ENCODE peak calls at places on chromosomes 6 and 20, in eight cellular contexts. M, D, X, W, E, R, C and L are unnamed samples. For H3K36me3, the result is how much of the 10 kb centered on the place peaks cover.

GRCh38 chr6:15562954-15563353 is 99.9 kb downstream of the DTNBP1 start:
- DNase-seq in M (no peak), W (no peak), C (no peak), X (no peak), D (no peak), R (no peak), E (no peak), L (no peak)

GRCh38 chr6:108133594-108134179 is 32.1 kb upstream of the NR2E1 start:
- DNase-seq in C (peak), E (peak), R (peak), D (peak), M (peak), W (peak), X (peak), L (peak)

GRCh38 chr6:148383658-148384417 is 41.2 kb downstream of the SASH1 start:
- DNase-seq in R (no peak), E (no peak), C (no peak), X (no peak), M (no peak), D (no peak), W (no peak), L (no peak)

GRCh38 chr6:125273965-125274364 is 27.8 kb downstream of the HDDC2 start:
- DNase-seq in E (peak), X (peak), D (no peak), C (no peak), W (peak), M (no peak), R (no peak), L (no peak)

GRCh38 chr6:134938896-134939295 is 11.0 kb downstream of the ALDH8A1 start:
- DNase-seq in D (no peak), X (peak), W (peak), M (no peak), R (no peak), C (no peak), E (no peak), L (no peak)

GRCh38 chr6:101663099-101663498 is 269.6 kb downstream of the GRIK2 start:
- DNase-seq in R (no peak), M (no peak), E (no peak), X (no peak), C (no peak), D (no peak), W (no peak), L (no peak)

GRCh38 chr20:10218536-10219451 is at the start of gene SNAP25:
- DNase-seq in W (peak), D (no peak), R (peak), M (peak), E (peak), C (no peak), X (peak), L (peak)

GRCh38 chr20:1015181-1015580 is 13.1 kb upstream of the RSPO4 start:
- DNase-seq in C (no peak), X (no peak), E (no peak), R (no peak), W (no peak), M (no peak), D (no peak), L (no peak)

GRCh38 chr20:23103284-23104018 is 17.3 kb upstream of the CD93 start:
- DNase-seq in M (peak), W (no peak), C (no peak), E (no peak), X (no peak), R (no peak), D (no peak), L (no peak)

GRCh38 chr6:3869632-3870527 is 20.7 kb downstream of the FAM50B start:
- DNase-seq in M (no peak), D (no peak), X (no peak), E (no peak), W (no peak), C (no peak), R (no peak), L (no peak)

GRCh38 chr6:38673397-38674165 is 29.4 kb downstream of the GLO1 start:
- DNase-seq in W (no peak), M (peak), R (no peak), C (no peak), E (no peak), X (no peak), D (no peak), L (no peak)

GRCh38 chr6:26019261-26019845 is 56.8 kb downstream of the TRIM38 start:
- DNase-seq in E (no peak), D (no peak), M (no peak), W (no peak), R (no peak), X (no peak), C (no peak), L (no peak)

GRCh38 chr6:147267658-147268057 is 63.4 kb downstream of the STXBP5 start:
- DNase-seq in M (no peak), X (no peak), C (no peak), E (no peak), D (no peak), W (no peak), R (no peak), L (no peak)
- H3K36me3 ChIP-seq in M (under half), X (under half), C (under half), E (under half), D (under half), W (under half), R (under half), L (under half)

DNA sequence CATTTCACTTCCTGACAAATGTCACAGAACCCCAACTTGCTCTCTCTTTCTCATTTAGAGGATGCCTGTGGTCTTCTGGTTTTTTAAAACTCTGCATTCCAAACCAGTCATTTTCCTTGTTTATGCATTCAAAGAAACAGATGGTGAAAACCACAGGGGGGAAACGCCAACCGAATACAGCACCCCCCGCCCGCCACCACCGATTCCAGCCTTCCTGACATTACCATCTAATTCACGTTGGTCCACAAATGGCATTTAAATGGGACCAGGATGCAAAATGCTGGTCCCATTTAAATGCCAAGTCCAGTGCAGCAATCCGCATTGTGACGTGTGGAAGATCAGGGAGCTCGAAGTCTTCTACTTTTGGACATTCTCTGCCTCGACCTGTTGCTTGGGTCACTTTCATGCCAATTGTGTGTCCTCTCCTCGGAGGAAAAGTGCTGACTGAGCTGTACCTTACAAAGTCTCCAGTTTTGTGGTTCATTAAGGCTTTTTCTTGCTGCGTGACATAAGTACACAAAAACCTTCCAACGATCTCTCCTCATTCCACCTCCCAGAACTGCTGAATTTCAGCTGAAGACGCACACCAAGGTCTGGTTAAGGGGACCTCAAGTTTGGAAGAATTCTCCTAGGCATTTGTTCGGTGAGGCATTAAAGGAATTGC is 35.8 kb downstream of the NEDD9 start:
- DNase-seq in M (no peak), X (peak), R (no peak), E (peak), D (no peak), C (no peak), W (peak), L (no peak)
- H3K4me3 ChIP-seq in M (no peak), X (peak), R (no peak), E (peak), D (no peak), C (no peak), W (no peak), L (no peak)

GRCh38 chr6:6026513-6027205 is 19.9 kb upstream of the NRN1 start:
- DNase-seq in D (no peak), R (no peak), W (no peak), M (peak), X (no peak), E (no peak), C (no peak), L (no peak)

GRCh38 chr6:6025736-6026135 is 19.0 kb upstream of the NRN1 start:
- DNase-seq in M (no peak), X (no peak), C (no peak), W (no peak), R (no peak), E (no peak), D (no peak), L (no peak)

DNA sequence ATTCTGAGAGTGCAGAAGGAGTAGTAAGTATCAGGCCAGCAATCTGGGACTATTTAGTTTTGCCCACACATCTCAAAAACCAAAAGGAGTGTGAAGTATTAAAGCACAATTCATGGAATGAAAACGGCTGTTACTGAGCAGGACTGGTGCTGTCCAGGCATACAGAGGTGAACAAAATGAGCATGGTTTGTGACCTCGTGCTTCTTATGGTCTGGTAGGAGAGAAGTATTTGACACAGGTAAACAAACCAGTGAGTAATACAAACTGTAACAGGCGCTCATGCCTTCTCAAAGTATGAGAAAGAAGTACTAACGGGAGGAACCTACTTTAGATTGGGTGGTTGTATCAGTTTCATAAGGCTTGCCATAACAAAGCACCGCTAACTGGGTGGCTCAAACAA is 17.5 kb upstream of the NRN1 start:
- DNase-seq in M (no peak), R (no peak), E (no peak), C (no peak), D (no peak), W (no peak), X (no peak), L (no peak)
- H3K36me3 ChIP-seq in M (under half), R (under half), E (under half), C (under half), D (under half), W (under half), X (under half), L (under half)

GRCh38 chr20:62133051-62133845 is 9.9 kb downstream of the PSMA7 start:
- DNase-seq in M (no peak), D (peak), W (no peak), E (no peak), C (peak), R (no peak), X (peak), L (peak)
- H3K4me3 ChIP-seq in M (no peak), D (peak), W (no peak), E (no peak), C (peak), R (no peak), X (no peak), L (no peak)

GRCh38 chr6:44409207-44409796 is 21.8 kb downstream of the CDC5L start:
- DNase-seq in C (no peak), R (no peak), E (no peak), X (no peak), W (no peak), D (no peak), M (no peak), L (no peak)

GRCh38 chr6:44415424-44415823 is 27.9 kb downstream of the CDC5L start:
- DNase-seq in E (no peak), D (no peak), X (no peak), R (no peak), M (peak), C (no peak), W (no peak), L (no peak)

GRCh38 chr6:44410363-44410762 is 22.9 kb downstream of the CDC5L start:
- DNase-seq in W (no peak), D (no peak), X (no peak), R (no peak), M (no peak), C (no peak), E (no peak), L (no peak)

GRCh38 chr6:44407951-44408670 is 20.6 kb downstream of the CDC5L start:
- DNase-seq in R (no peak), E (no peak), W (no peak), C (no peak), M (no peak), D (no peak), X (no peak), L (no peak)

GRCh38 chr6:44411141-44411540 is 23.6 kb downstream of the CDC5L start:
- DNase-seq in R (no peak), M (peak), W (peak), D (no peak), X (no peak), C (no peak), E (no peak), L (no peak)
- H3K36me3 ChIP-seq in R (under half), M (under half), W (under half), D (half or more), X (under half), C (half or more), E (under half), L (under half)

DNA sequence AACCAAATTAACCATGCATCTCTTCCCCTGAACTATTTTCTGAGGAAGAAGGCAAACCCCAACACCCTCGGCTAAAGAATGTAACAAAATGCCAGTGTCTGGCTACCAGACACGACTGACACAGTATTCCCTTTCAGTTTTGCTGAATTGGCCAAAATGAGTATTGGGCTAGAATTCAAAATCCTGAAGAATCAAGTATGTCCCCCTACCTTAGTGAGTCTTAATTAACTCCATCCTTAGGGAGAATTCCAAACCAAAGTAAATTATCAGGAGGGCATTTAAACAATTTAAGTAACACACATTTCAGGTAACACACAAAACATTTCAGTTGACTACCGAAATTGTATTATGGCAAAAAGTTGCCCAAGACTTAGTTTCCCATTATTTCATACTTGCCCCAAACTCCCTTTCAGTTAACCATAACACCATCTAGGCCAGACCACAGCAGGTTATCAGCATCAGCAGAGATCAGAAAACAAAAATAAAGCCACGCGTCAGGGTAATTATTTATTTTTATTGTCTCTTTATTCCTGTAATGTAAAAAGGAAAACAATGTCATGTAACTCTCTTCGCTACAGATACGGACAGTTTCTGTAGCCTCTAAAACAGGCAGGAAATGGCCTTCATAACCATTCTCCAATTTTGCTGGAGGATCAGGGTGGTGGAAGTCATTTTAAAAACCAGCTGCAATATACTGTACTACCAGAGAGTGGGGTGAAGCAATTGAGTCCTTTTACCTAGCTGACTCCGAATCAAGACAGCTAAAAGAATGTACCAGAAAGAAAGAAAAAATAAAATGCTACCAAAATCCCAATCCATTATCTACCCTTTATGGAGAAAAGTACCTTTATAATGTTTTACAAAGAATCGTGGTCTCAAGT is 1.9 kb downstream of the SNX5 start:
- DNase-seq in D (no peak), R (no peak), E (peak), C (no peak), M (peak), W (peak), X (no peak), L (no peak)
- H3K4me3 ChIP-seq in D (peak), R (peak), E (peak), C (peak), M (peak), W (peak), X (peak), L (peak)

GRCh38 chr20:38547288-38547825 is 33.6 kb upstream of the ADIG start:
- DNase-seq in X (no peak), E (no peak), D (no peak), W (no peak), M (no peak), R (no peak), C (no peak), L (no peak)
- H3K36me3 ChIP-seq in X (under half), E (half or more), D (half or more), W (under half), M (under half), R (under half), C (half or more), L (half or more)

DNA sequence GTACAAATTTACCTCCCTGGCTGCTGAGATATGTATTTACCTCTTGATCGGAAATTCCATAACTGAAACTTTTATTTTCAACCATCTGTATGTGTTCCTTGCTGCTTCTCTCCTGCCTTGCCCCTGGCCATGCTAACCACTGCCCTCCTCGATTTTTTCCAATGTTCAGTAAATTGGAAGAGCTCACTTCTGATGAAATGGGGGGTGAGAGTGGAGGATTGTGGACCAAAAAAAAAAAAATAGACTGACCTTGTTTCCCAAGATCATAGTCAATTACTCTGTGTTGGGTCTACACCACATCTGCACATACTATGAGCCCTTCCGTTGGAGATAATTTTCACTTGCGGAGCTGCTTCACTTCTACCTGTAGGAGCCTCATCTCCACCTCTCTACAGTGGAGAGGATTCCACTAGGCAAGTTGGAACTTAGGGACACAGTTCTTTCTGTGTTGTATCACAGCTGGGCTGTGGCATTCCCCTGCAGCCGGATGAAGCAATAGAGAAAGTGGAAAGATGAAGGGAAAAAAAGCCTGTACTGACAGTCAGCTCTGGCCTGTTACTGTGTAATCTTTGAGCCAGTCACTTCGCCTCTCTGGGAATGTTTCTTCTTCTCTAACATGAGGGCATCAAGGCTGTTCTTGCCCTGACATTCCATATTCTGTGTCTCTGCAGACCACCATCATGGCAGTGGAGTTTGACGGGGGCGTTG is 1.6 kb downstream of the PSMB9 start:
- DNase-seq in W (no peak), M (no peak), E (no peak), R (no peak), X (no peak), C (no peak), D (no peak), L (no peak)
- H3K4me3 ChIP-seq in W (no peak), M (no peak), E (no peak), R (no peak), X (no peak), C (peak), D (peak), L (peak)

GRCh38 chr20:57768519-57768918 is 58.7 kb upstream of the PMEPA1 start:
- DNase-seq in C (no peak), R (no peak), M (no peak), W (no peak), X (no peak), D (no peak), E (no peak), L (no peak)

GRCh38 chr20:57767456-57767855 is 57.6 kb upstream of the PMEPA1 start:
- DNase-seq in E (no peak), R (no peak), W (no peak), C (no peak), D (no peak), X (no peak), M (peak), L (no peak)

GRCh38 chr20:57770852-57771746 is 61.3 kb upstream of the PMEPA1 start:
- DNase-seq in D (no peak), W (no peak), M (no peak), C (no peak), E (no peak), R (no peak), X (no peak), L (no peak)

GRCh38 chr20:57772349-57772964 is 62.6 kb upstream of the PMEPA1 start:
- DNase-seq in X (peak), M (peak), D (no peak), C (no peak), E (peak), W (peak), R (no peak), L (peak)

DNA sequence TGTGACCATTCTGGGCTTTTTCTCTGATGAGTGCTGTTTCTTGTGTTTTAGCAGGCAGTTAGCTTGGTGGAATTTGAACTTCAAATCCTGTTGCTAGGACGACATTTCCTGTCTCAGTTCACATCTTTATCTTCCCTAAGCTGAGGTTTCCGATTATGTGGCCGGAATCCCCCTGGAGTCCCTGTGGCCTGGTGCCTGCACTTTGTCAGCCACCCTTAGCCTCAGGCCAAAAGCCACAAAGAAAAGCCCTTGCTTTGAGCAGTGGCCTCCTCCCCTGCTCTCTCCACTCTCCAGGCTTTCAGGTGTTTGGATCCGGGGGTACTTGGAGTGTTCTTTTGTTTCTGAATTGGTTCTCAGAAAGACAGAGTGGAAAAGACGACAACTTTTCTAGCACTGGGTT is 59.9 kb upstream of the PMEPA1 start:
- DNase-seq in D (no peak), E (peak), M (peak), C (no peak), X (no peak), R (no peak), W (no peak), L (no peak)
- H3K36me3 ChIP-seq in D (under half), E (under half), M (under half), C (under half), X (under half), R (under half), W (under half), L (under half)

GRCh38 chr6:22099241-22099640 is 197.6 kb downstream of the PRL start:
- DNase-seq in M (no peak), R (peak), X (no peak), D (no peak), E (no peak), W (no peak), C (no peak), L (no peak)
- H3K4me3 ChIP-seq in M (no peak), R (no peak), X (no peak), D (no peak), E (no peak), W (no peak), C (no peak), L (no peak)